ENCODE peak calls at places on chromosomes 4 and X, in five cellular contexts. A is SK-MEL-5, R is GM12892, Z is suprapubic skin, S is hypothalamus. X is an unnamed sample.

GRCh38 chr4:158630893-158631292 is 40.8 kb downstream of the C4orf46 start:
- DNase-seq in A (no peak), R (no peak), Z (no peak), S (no peak), X (no peak)

GRCh38 chrX:31836479-31836878 is 764.6 kb upstream of the FTHL17 start:
- DNase-seq in A (no peak), R (no peak), Z (no peak), S (no peak), X (no peak)

GRCh38 chrX:72169008-72169728 is 12.4 kb upstream of the PIN4 start:
- DNase-seq in Z (no peak), A (no peak), R (no peak), S (no peak), X (no peak)

GRCh38 chrX:2395261-2395850 is 105.4 kb downstream of the DHRSX start:
- DNase-seq in R (no peak), Z (no peak), S (no peak), A (no peak), X (no peak)

GRCh38 chrX:153970398-153971123 is 1.1 kb downstream of the HCFC1 start:
- DNase-seq in S (peak; percentile 33), A (peak; percentile 45), R (no peak), Z (peak; percentile 66), X (peak; percentile 45)

GRCh38 chrX:21972721-21973120 is 32.2 kb downstream of the SMS start:
- DNase-seq in A (peak; percentile 45), Z (no peak), S (no peak), R (no peak), X (no peak)

GRCh38 chr4:3440979-3441500 is 728 bp upstream of the HGFAC start:
- DNase-seq in Z (no peak), R (no peak), A (no peak), S (no peak), X (no peak)

GRCh38 chr4:133464311-133464710 is 315.2 kb downstream of the PCDH10 start:
- DNase-seq in R (no peak), Z (no peak), S (no peak), A (no peak), X (no peak)

GRCh38 chr4:176238157-176238608 is 30.8 kb downstream of the ASB5 start:
- DNase-seq in R (no peak), Z (no peak), A (peak; percentile 51), S (no peak), X (no peak)

GRCh38 chr4:75547647-75548387 is 8.0 kb upstream of the ODAPH start:
- DNase-seq in R (no peak), Z (no peak), S (no peak), A (no peak), X (no peak)

GRCh38 chrX:92270936-92271655 is 491.9 kb downstream of the PCDH11X start:
- DNase-seq in S (no peak), A (no peak), R (no peak), Z (no peak), X (no peak)

GRCh38 chr4:6337331-6337935 is 67.8 kb downstream of the WFS1 start:
- DNase-seq in A (no peak), S (no peak), Z (no peak), R (no peak), X (no peak)

GRCh38 chr4:47213971-47214370 is 182.6 kb downstream of the GABRB1 start:
- DNase-seq in Z (no peak), A (peak; percentile 97), R (no peak), S (no peak), X (no peak)

GRCh38 chr4:117429061-117429460 is 343.7 kb upstream of the TRAM1L1 start:
- DNase-seq in A (no peak), R (no peak), S (no peak), Z (no peak), X (no peak)

GRCh38 chrX:153642313-153642654 is 4.7 kb upstream of the DUSP9 start:
- DNase-seq in A (no peak), Z (no peak), S (no peak), R (no peak), X (no peak)

GRCh38 chr4:176335421-176335820 is 15.7 kb downstream of the SPCS3 start:
- DNase-seq in A (peak; percentile 27), R (no peak), S (no peak), Z (no peak), X (no peak)

GRCh38 chrX:43166874-43167273 is 388.9 kb upstream of the PPP1R2C start:
- DNase-seq in R (no peak), A (no peak), Z (no peak), S (no peak), X (peak; percentile 0)

GRCh38 chr4:122873752-122874151 is 47.1 kb downstream of the FGF2 start:
- DNase-seq in S (no peak), Z (no peak), R (no peak), A (no peak), X (peak; percentile 15)

GRCh38 chr4:183449193-183449888 is 4.9 kb downstream of the CDKN2AIP start:
- DNase-seq in A (no peak), Z (no peak), R (no peak), S (no peak), X (no peak)

GRCh38 chr4:3508542-3508941 is 23.7 kb downstream of the LRPAP1 start:
- DNase-seq in S (no peak), R (no peak), Z (no peak), A (no peak), X (no peak)

GRCh38 chr4:158176108-158176507 is 3.3 kb upstream of the GASK1B start:
- DNase-seq in A (no peak), Z (no peak), S (no peak), R (no peak), X (no peak)

GRCh38 chrX:39777623-39778025 is 320.1 kb downstream of the BCOR start:
- DNase-seq in R (no peak), S (no peak), A (no peak), Z (no peak), X (no peak)

GRCh38 chr4:2713337-2713736 is 42.8 kb downstream of the TNIP2 start:
- DNase-seq in A (no peak), Z (no peak), R (no peak), S (no peak), X (no peak)

GRCh38 chrX:104098151-104098808 is 14.0 kb upstream of the ZCCHC18 start:
- DNase-seq in R (no peak), Z (no peak), A (peak; percentile 74), S (no peak), X (peak; percentile 24)

GRCh38 chrX:50812995-50813842 is 775 bp downstream of the SHROOM4 start:
- DNase-seq in R (no peak), A (peak; percentile 4), S (peak; percentile 0), Z (peak; percentile 59), X (peak; percentile 36)

GRCh38 chr4:138734746-138735145 is 280.8 kb upstream of the NOCT start:
- DNase-seq in A (no peak), Z (no peak), R (no peak), S (no peak), X (no peak)

GRCh38 chr4:158170691-158171455 is 2.0 kb downstream of the GASK1B start:
- DNase-seq in A (no peak), R (no peak), S (peak; percentile 7), Z (peak; percentile 67), X (no peak)

GRCh38 chr4:150342945-150343344 is 239.0 kb upstream of the MAB21L2 start:
- DNase-seq in S (peak; percentile 1), Z (no peak), R (no peak), A (no peak), X (no peak)

GRCh38 chr4:27084685-27085356 is 224.2 kb downstream of the STIM2 start:
- DNase-seq in A (no peak), Z (no peak), R (no peak), S (no peak), X (no peak)

GRCh38 chr4:7546809-7547367 is 112.2 kb upstream of the PSAPL1 start:
- DNase-seq in R (no peak), S (no peak), A (no peak), Z (no peak), X (no peak)